ENCODE peak calls at places on chromosomes 4 and X, in five cellular contexts. B is Karpas-422, I is GM23248, G is neuronal stem cell, Y is tibial artery. M is an unnamed sample. For H3K4me1, the result is how much of the 10 kb centered on the place peaks cover.

GRCh38 chrX:155068165-155068564 is 2.8 kb downstream of the CMC4 start:
- DNase-seq in G (no peak), B (no peak), Y (no peak), I (peak), M (no peak)

GRCh38 chr4:128346054-128346716 is 58.6 kb upstream of the PGRMC2 start:
- DNase-seq in B (no peak), Y (no peak), I (peak), G (no peak), M (no peak)

GRCh38 chr4:123443401-123444297 is 47.1 kb downstream of the SPRY1 start:
- DNase-seq in B (no peak), G (no peak), Y (no peak), I (no peak), M (no peak)

GRCh38 chrX:45907776-45908175 is 637.4 kb downstream of the ZNF674 start:
- DNase-seq in I (no peak), G (no peak), Y (no peak), B (no peak), M (no peak)

GRCh38 chr4:124948976-124949597 is 236.6 kb upstream of the ANKRD50 start:
- DNase-seq in Y (no peak), B (no peak), G (no peak), I (peak), M (no peak)

GRCh38 chrX:121000589-121000988 is 15.0 kb upstream of the CT47A1 start:
- DNase-seq in I (peak), Y (no peak), G (no peak), B (peak), M (no peak)

GRCh38 chr4:35539404-35540055 is 704.8 kb downstream of the ARAP2 start:
- DNase-seq in G (no peak), B (no peak), I (no peak), Y (no peak), M (no peak)

GRCh38 chr4:104693601-104694201 is 199.0 kb upstream of the CXXC4 start:
- DNase-seq in Y (no peak), I (peak), G (no peak), B (peak), M (no peak)

GRCh38 chr4:12928751-12929150 is 555.4 kb downstream of the RAB28 start:
- DNase-seq in I (no peak), G (no peak), B (no peak), Y (no peak), M (no peak)

GRCh38 chrX:3548743-3549441 is 164.6 kb downstream of the PRKX start:
- DNase-seq in I (peak), Y (no peak), G (peak), B (no peak), M (no peak)

GRCh38 chr4:88219099-88219498 is 60.7 kb upstream of the ABCG2 start:
- DNase-seq in B (peak), Y (no peak), G (peak), I (peak), M (no peak)

GRCh38 chr4:20086768-20087167 is 164.9 kb upstream of the SLIT2 start:
- DNase-seq in B (no peak), I (peak), Y (no peak), G (no peak), M (no peak)

GRCh38 chrX:13398073-13398823 is 78.4 kb upstream of the ATXN3L start:
- DNase-seq in G (peak), Y (peak), B (peak), I (peak), M (peak)

GRCh38 chr4:93897559-93897958 is 69.0 kb downstream of the ATOH1 start:
- DNase-seq in G (no peak), B (peak), Y (no peak), I (peak), M (no peak)

GRCh38 chr4:182931691-182932297 is 14.6 kb upstream of the DCTD start:
- DNase-seq in Y (no peak), I (peak), B (no peak), G (no peak), M (no peak)

GRCh38 chr4:174461438-174462106 is 60.7 kb downstream of the HPGD start:
- DNase-seq in Y (no peak), I (no peak), G (no peak), B (no peak), M (no peak)

GRCh38 chr4:179521937-179522336 is 2079.7 kb upstream of the AGA start:
- DNase-seq in Y (no peak), G (no peak), B (no peak), I (no peak), M (no peak)

GRCh38 chr4:148442830-148443549 is 776 bp upstream of the NR3C2 start:
- DNase-seq in Y (no peak), B (peak), I (no peak), G (no peak), M (peak)

GRCh38 chr4:2424581-2424980 is 5.8 kb downstream of the CFAP99 start:
- DNase-seq in I (peak), G (no peak), B (no peak), Y (peak), M (no peak)

GRCh38 chr4:134024251-134024650 is 177.3 kb downstream of the PABPC4L start:
- DNase-seq in G (no peak), I (peak), B (no peak), Y (no peak), M (no peak)

GRCh38 chrX:49199315-49199595 is 738 bp downstream of the SYP start:
- DNase-seq in I (no peak), Y (no peak), G (no peak), B (no peak), M (no peak)

GRCh38 chr4:118281611-118282442 is 71.0 kb downstream of the PRSS12 start:
- DNase-seq in G (no peak), I (peak), B (peak), Y (no peak), M (peak)

GRCh38 chr4:27791640-27792039 is 931.0 kb downstream of the STIM2 start:
- DNase-seq in Y (no peak), B (no peak), G (no peak), I (peak), M (no peak)

GRCh38 chr4:60313616-60314015 is 886.5 kb upstream of the ADGRL3 start:
- DNase-seq in Y (no peak), B (no peak), I (no peak), G (no peak), M (no peak)

GRCh38 chrX:86806786-86807185 is 658.5 kb downstream of the DACH2 start:
- DNase-seq in Y (no peak), B (peak), G (no peak), I (peak), M (no peak)

GRCh38 chr4:11605597-11605996 is 176.9 kb upstream of the HS3ST1 start:
- DNase-seq in G (no peak), Y (no peak), I (no peak), B (no peak), M (no peak)

GRCh38 chr4:102551946-102552575 is 50.9 kb downstream of the NFKB1 start:
- DNase-seq in I (no peak), Y (no peak), G (no peak), B (no peak), M (no peak)

GRCh38 chrX:46447384-46447783 is 97.8 kb downstream of the ZNF674 start:
- DNase-seq in G (no peak), Y (no peak), I (peak), B (no peak), M (no peak)

DNA sequence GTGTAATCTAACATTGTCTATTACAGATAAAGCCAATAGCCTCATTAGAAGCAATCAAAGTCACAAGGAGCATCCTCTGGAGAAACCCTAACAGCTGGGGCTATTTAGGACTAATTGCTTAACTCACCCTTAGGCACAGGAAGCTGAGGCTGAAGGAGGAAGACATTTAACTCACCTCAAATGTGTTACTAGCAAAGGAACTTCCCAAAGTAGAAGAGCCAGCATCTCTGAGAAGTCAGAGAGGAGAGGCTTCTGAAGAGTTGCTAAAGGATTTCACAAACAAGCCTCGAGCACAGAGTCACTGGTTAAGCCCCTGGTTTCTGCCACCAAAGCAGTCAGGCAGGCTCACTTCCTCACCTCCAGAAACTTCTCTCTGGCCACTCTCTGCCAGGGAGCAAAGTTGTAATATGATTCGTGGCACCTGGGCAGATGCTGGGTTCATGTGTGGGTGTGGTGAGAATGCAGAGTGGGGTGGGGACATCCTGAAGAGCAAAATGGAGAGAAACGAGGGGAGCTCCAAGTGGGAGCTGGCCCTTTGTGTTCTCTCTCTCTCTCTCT is 201.3 kb downstream of the HS6ST2 start:
- DNase-seq in I (no peak), Y (no peak), G (no peak), B (no peak), M (no peak)
- H3K4me1 ChIP-seq in I (under half), Y (under half), G (under half), B (under half), M (under half)

DNA sequence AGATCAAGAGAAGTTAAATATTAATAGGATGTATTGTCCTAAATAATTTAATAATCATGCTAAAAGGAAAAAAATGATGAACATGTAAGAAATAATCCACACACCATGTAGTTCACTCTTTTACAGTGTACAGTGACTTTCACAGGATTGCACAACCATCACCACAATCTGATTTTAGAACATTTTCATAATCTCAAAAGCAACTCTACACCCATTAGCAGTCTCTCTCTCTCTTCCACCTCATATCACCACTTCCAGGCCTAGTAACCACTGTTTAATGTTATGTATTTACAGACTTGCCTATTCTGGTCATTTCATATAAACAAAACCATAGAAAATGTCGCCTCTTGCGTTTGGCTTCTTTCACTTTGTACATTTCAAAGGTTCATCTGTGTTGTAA is 153.4 kb downstream of the FSTL5 start:
- DNase-seq in Y (no peak), I (no peak), B (no peak), G (no peak), M (no peak)
- H3K27ac ChIP-seq in Y (no peak), I (no peak), B (no peak), G (no peak), M (no peak)

DNA sequence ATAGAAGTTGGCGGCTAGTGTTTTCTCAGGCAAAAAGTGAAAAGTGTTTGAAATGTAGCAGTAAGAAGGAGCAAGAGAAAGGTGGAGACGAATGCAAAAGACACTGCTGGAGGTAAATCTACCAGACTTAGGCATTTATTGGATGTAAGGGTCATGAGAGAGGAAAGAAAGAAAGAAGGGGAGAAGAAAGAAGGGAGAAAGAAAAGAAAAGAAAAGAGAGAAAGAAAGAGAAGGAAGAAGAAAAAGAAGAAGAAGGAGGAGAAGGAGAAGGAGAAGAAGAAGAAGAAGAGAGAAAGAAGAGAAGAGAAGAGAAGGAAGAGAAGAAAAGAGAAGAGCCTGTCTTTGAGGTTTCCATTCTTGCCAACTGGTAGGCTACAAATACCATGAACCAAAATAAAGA is 31.2 kb downstream of the OPHN1 start:
- DNase-seq in Y (no peak), B (no peak), I (no peak), G (no peak), M (no peak)
- H3K4me1 ChIP-seq in Y (under half), B (under half), I (under half), G (under half), M (under half)

GRCh38 chr4:40909363-40909876 is 159.7 kb downstream of the NSUN7 start:
- DNase-seq in I (peak), G (no peak), Y (peak), B (no peak), M (no peak)
- H3K27ac ChIP-seq in I (peak), G (no peak), Y (peak), B (no peak), M (peak)

DNA sequence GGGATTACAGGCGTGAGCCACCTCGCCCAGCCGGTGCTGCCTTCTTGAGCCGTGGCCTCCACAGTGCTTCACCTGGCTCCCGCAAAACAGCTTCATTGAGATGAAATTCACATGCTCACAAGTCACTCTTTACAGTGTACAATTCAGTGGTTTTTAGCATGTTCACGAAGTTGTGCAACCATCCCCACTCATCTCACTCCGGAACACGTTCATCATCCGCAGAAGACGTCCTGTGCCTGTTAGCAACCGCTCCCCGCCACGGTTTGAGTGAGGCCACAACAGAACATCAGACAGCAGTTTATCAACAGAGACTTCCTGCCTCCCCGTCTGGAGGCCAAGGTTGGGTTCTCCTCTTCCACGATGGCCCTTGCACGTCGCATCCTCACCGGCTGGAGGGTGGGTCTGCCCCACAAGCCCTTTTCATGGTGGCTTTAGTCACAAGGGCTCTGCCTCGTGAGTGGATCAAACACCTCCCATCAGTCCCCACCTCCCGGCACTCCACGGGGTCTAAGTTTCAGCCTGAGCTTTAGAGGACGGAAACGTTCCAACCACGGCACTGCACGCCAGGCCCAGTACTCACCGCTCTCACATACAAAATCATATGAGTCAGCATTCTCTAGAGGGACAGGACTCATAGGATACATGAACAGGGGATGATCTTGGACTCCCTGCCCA is 29.6 kb upstream of the SPON2 start:
- DNase-seq in Y (peak), I (peak), G (no peak), B (no peak), M (peak)
- H3K4me1 ChIP-seq in Y (under half), I (under half), G (under half), B (under half), M (under half)

DNA sequence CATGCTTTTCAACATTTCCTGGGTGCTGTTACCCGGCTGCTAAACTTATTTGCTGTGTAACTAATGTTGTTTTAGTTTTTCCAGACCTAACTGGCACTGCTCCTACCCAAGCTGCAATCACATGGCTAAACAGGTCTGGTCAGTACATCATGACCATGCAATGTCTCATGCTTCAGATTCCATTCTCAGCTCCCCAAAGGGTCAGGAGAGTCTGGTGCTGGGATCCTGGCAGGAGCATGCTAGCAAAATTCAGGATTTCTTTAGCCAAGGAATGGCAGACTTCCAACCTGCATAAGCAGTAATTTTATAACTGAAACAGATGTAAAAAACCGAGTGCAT is 12.6 kb upstream of the CENPU start:
- DNase-seq in G (no peak), B (no peak), Y (peak), I (peak), M (no peak)
- H3K27ac ChIP-seq in G (no peak), B (no peak), Y (peak), I (peak), M (peak)

GRCh38 chr4:100299441-100299840 is 109.2 kb upstream of the DDIT4L start:
- DNase-seq in I (peak), G (no peak), Y (no peak), B (no peak), M (no peak)

GRCh38 chr4:100290585-100290984 is 100.3 kb upstream of the DDIT4L start:
- DNase-seq in I (peak), B (no peak), Y (no peak), G (no peak), M (no peak)

GRCh38 chr4:100294356-100294755 is 104.1 kb upstream of the DDIT4L start:
- DNase-seq in Y (no peak), I (peak), B (no peak), G (no peak), M (no peak)

GRCh38 chr4:100299019-100299418 is 108.8 kb upstream of the DDIT4L start:
- DNase-seq in G (no peak), B (no peak), I (peak), Y (peak), M (no peak)

GRCh38 chr4:100295792-100296191 is 105.5 kb upstream of the DDIT4L start:
- DNase-seq in B (no peak), Y (no peak), I (peak), G (no peak), M (no peak)
- H3K4me1 ChIP-seq in B (under half), Y (under half), I (under half), G (under half), M (under half)

M was measured in psoas muscle.